ENCODE peak calls at places on chromosomes 12 and 14, in eight cellular contexts. K is CD8-positive, alpha-beta T cell; Q is A549; V is fibroblast of pulmonary artery; Y is hepatocyte; E is AG10803; C is choroid plexus epithelial cell; X is K562. S is an unnamed sample.

GRCh38 chr12:87728936-87729593 is 300.1 kb downstream of the C12orf50 start:
- DNase-seq in K (no peak), Q (no peak), V (no peak), Y (peak; percentile 6), E (no peak), C (peak; percentile 40), X (no peak), S (peak; percentile 58)

GRCh38 chr14:88521818-88522217 is 33.0 kb downstream of the PTPN21 start:
- DNase-seq in K (no peak), Q (no peak), V (peak; percentile 19), Y (no peak), E (peak; percentile 17), C (peak; percentile 37), X (no peak), S (no peak)

GRCh38 chr12:30145351-30146017 is 361.7 kb upstream of the TMTC1 start:
- DNase-seq in K (no peak), Q (no peak), V (no peak), Y (no peak), E (no peak), C (peak; percentile 16), X (no peak), S (no peak)

GRCh38 chr14:78010688-78011087 is 159.5 kb upstream of the NRXN3 start:
- DNase-seq in K (no peak), Q (no peak), V (peak; percentile 10), Y (no peak), E (no peak), C (peak; percentile 55), X (no peak), S (peak; percentile 61)

GRCh38 chr12:117063162-117063911 is 35.9 kb downstream of the TESC start:
- DNase-seq in K (peak; percentile 51), Q (no peak), V (no peak), Y (no peak), E (no peak), C (no peak), X (no peak), S (no peak)

GRCh38 chr14:77763978-77764377 is 3.0 kb upstream of the SNW1 start:
- DNase-seq in K (no peak), Q (no peak), V (no peak), Y (no peak), E (no peak), C (no peak), X (no peak), S (no peak)

GRCh38 chr14:91256661-91257060 is 12.2 kb upstream of the GPR68 start:
- DNase-seq in K (no peak), Q (no peak), V (no peak), Y (peak; percentile 35), E (no peak), C (no peak), X (no peak), S (no peak)

GRCh38 chr14:106039400-106039799 is 513.0 kb downstream of the TMEM121 start:
- DNase-seq in K (peak; percentile 57), Q (peak; percentile 43), V (no peak), Y (no peak), E (no peak), C (no peak), X (peak; percentile 11), S (no peak)

GRCh38 chr12:3753549-3754284 is 808 bp upstream of the CRACR2A start:
- DNase-seq in K (no peak), Q (no peak), V (peak; percentile 31), Y (no peak), E (peak; percentile 69), C (peak; percentile 49), X (no peak), S (no peak)

GRCh38 chr12:131834798-131835615 is 6.8 kb downstream of the MMP17 start:
- DNase-seq in K (no peak), Q (no peak), V (no peak), Y (peak; percentile 9), E (no peak), C (no peak), X (no peak), S (no peak)

GRCh38 chr12:131752457-131752856 is 41.6 kb downstream of the SFSWAP start:
- DNase-seq in K (no peak), Q (no peak), V (no peak), Y (no peak), E (no peak), C (no peak), X (no peak), S (no peak)

GRCh38 chr12:110649341-110649847 is 35.5 kb downstream of the TCTN1 start:
- DNase-seq in K (no peak), Q (no peak), V (peak; percentile 7), Y (no peak), E (peak; percentile 10), C (no peak), X (no peak), S (no peak)

GRCh38 chr12:130374083-130374482 is 36.4 kb downstream of the PIWIL1 start:
- DNase-seq in K (no peak), Q (no peak), V (no peak), Y (no peak), E (no peak), C (no peak), X (no peak), S (no peak)

GRCh38 chr12:40224439-40225291 is at the start of gene LRRK2:
- DNase-seq in K (peak; percentile 55), Q (peak; percentile 78), V (peak; percentile 59), Y (peak; percentile 83), E (peak; percentile 79), C (peak; percentile 60), X (peak; percentile 11), S (peak; percentile 66)

GRCh38 chr14:38171197-38171596 is 36.5 kb upstream of the SSTR1 start:
- DNase-seq in K (no peak), Q (no peak), V (no peak), Y (no peak), E (peak; percentile 65), C (no peak), X (no peak), S (peak; percentile 43)

GRCh38 chr14:68722186-68722585 is 70.7 kb downstream of the ZFP36L1 start:
- DNase-seq in K (no peak), Q (no peak), V (no peak), Y (no peak), E (no peak), C (peak; percentile 23), X (no peak), S (no peak)

GRCh38 chr14:23580152-23580926 is 1.7 kb upstream of the JPH4 start:
- DNase-seq in K (no peak), Q (no peak), V (no peak), Y (peak; percentile 4), E (no peak), C (no peak), X (no peak), S (no peak)

GRCh38 chr12:26297386-26298070 is 102.2 kb downstream of the SSPN start:
- DNase-seq in K (no peak), Q (no peak), V (peak; percentile 15), Y (no peak), E (no peak), C (peak; percentile 65), X (no peak), S (no peak)

GRCh38 chr12:122835693-122836026 is 403 bp downstream of the HIP1R start:
- DNase-seq in K (no peak), Q (no peak), V (no peak), Y (peak; percentile 76), E (no peak), C (no peak), X (peak; percentile 74), S (no peak)

GRCh38 chr12:82300611-82301010 is 57.6 kb downstream of the CCDC59 start:
- DNase-seq in K (no peak), Q (no peak), V (peak; percentile 8), Y (no peak), E (no peak), C (peak; percentile 1), X (no peak), S (no peak)

GRCh38 chr14:103561381-103562134 is 899 bp downstream of the BAG5 start:
- DNase-seq in K (peak; percentile 35), Q (no peak), V (peak; percentile 73), Y (peak; percentile 55), E (peak; percentile 56), C (peak; percentile 69), X (peak; percentile 57), S (peak; percentile 54)

GRCh38 chr14:75044760-75045159 is 6.5 kb downstream of the MLH3 start:
- DNase-seq in K (no peak), Q (no peak), V (no peak), Y (no peak), E (peak; percentile 25), C (no peak), X (peak; percentile 18), S (no peak)

GRCh38 chr14:99687284-99688209 is 3.4 kb downstream of the CYP46A1 start:
- DNase-seq in K (peak; percentile 37), Q (no peak), V (no peak), Y (no peak), E (no peak), C (no peak), X (no peak), S (no peak)

GRCh38 chr12:67069451-67070306 is 199.5 kb upstream of the CAND1 start:
- DNase-seq in K (no peak), Q (peak; percentile 52), V (no peak), Y (peak; percentile 73), E (no peak), C (no peak), X (no peak), S (peak; percentile 18)
- TF ChIP-seq CTCF in K (no peak), Q (no peak), V (no peak), Y (no peak), E (no peak), C (no peak), X (no peak), S (no peak)

GRCh38 chr12:79119796-79120195 is 255.2 kb downstream of the SYT1 start:
- DNase-seq in K (no peak), Q (peak; percentile 26), V (no peak), Y (no peak), E (no peak), C (peak; percentile 20), X (no peak), S (no peak)

GRCh38 chr12:79124385-79124784 is 259.8 kb downstream of the SYT1 start:
- DNase-seq in K (no peak), Q (no peak), V (no peak), Y (no peak), E (no peak), C (no peak), X (no peak), S (no peak)

GRCh38 chr12:79115743-79116142 is 251.2 kb downstream of the SYT1 start:
- DNase-seq in K (no peak), Q (no peak), V (no peak), Y (no peak), E (no peak), C (no peak), X (no peak), S (no peak)

GRCh38 chr12:79125358-79125757 is 260.8 kb downstream of the SYT1 start:
- DNase-seq in K (no peak), Q (no peak), V (no peak), Y (no peak), E (no peak), C (no peak), X (no peak), S (no peak)

GRCh38 chr12:79121486-79121885 is 256.9 kb downstream of the SYT1 start:
- DNase-seq in K (no peak), Q (peak; percentile 26), V (peak; percentile 8), Y (peak; percentile 6), E (no peak), C (peak; percentile 38), X (no peak), S (no peak)
- TF ChIP-seq CTCF in K (no peak), Q (peak; percentile 30), V (peak; percentile 32), Y (peak; percentile 22), E (peak; percentile 35), C (peak; percentile 67), X (no peak), S (peak; percentile 18)

GRCh38 chr12:118430516-118430915 is 54.2 kb downstream of the SUDS3 start:
- DNase-seq in K (no peak), Q (no peak), V (no peak), Y (no peak), E (no peak), C (no peak), X (no peak), S (no peak)
- TF ChIP-seq CTCF in K (no peak), Q (no peak), V (no peak), Y (no peak), E (no peak), C (no peak), X (no peak), S (no peak)

GRCh38 chr12:51820721-51821422 is 27.6 kb downstream of the FIGNL2 start:
- DNase-seq in K (peak; percentile 80), Q (peak; percentile 86), V (peak; percentile 42), Y (no peak), E (peak; percentile 51), C (no peak), X (no peak), S (peak; percentile 38)
- TF ChIP-seq CTCF in K (peak; percentile 62), Q (peak; percentile 88), V (no peak), Y (no peak), E (no peak), C (no peak), X (peak; percentile 54), S (peak; percentile 11)

S was measured in astrocyte of the spinal cord.